ENCODE peak calls at places on chromosomes 1 and 21, in eight cellular contexts. J is naive thymus-derived CD8-positive, alpha-beta T cell; V is T47D; F is HCEC 1CT; G is GM20000; M is NT2/D1; Q is stimulated activated effector memory CD8-positive, alpha-beta T cell treated with anti-CD3 and anti-CD28 coated beads, Interleukin-12 subunit alpha, Interleukin-12 subunit beta, amount 100 ng/mL, for 72 hours; W is SJSA1. A is an unnamed sample.
A peak's percentile ranks its signal among the peaks of the same experiment; 100 is the strongest.

GRCh38 chr1:157916895-157917294 is 75.3 kb upstream of the CD5L start:
- DNase-seq in J (no peak), V (no peak), F (no peak), G (no peak), M (no peak), Q (no peak), W (no peak), A (no peak)

GRCh38 chr21:38839683-38840286 is 34.1 kb downstream of the ETS2 start:
- DNase-seq in J (no peak), V (no peak), F (peak; percentile 99), G (no peak), M (no peak), Q (no peak), W (peak; percentile 87), A (no peak)

GRCh38 chr1:175749075-175749474 is 5.7 kb upstream of the TNR start:
- DNase-seq in J (no peak), V (no peak), F (no peak), G (no peak), M (no peak), Q (no peak), W (no peak), A (no peak)

GRCh38 chr1:7679873-7680790 is 91.0 kb upstream of the VAMP3 start:
- DNase-seq in J (peak; percentile 18), V (peak; percentile 15), F (no peak), G (peak; percentile 70), M (no peak), Q (peak; percentile 57), W (no peak), A (no peak)

GRCh38 chr1:220691039-220691684 is 999 bp downstream of the C1orf115 start:
- DNase-seq in J (no peak), V (no peak), F (no peak), G (no peak), M (no peak), Q (no peak), W (no peak), A (no peak)

GRCh38 chr1:16172964-16173446 is 17.1 kb upstream of the EPHA2 start:
- DNase-seq in J (no peak), V (no peak), F (no peak), G (no peak), M (no peak), Q (no peak), W (no peak), A (no peak)

GRCh38 chr1:232902766-232903357 is 47.5 kb upstream of the NTPCR start:
- DNase-seq in J (no peak), V (no peak), F (no peak), G (no peak), M (no peak), Q (no peak), W (no peak), A (no peak)

GRCh38 chr1:11725616-11726015 is 10.3 kb upstream of the AGTRAP start:
- DNase-seq in J (no peak), V (no peak), F (no peak), G (no peak), M (no peak), Q (no peak), W (no peak), A (no peak)

GRCh38 chr1:182615468-182616129 is 11.4 kb upstream of the RGS16 start:
- DNase-seq in J (no peak), V (no peak), F (no peak), G (no peak), M (no peak), Q (peak; percentile 81), W (no peak), A (no peak)

GRCh38 chr1:152884966-152885624 is 7.0 kb downstream of the SMCP start:
- DNase-seq in J (no peak), V (no peak), F (no peak), G (no peak), M (no peak), Q (no peak), W (no peak), A (no peak)

GRCh38 chr21:29017639-29018237 is 1.4 kb downstream of the RWDD2B start:
- DNase-seq in J (no peak), V (no peak), F (no peak), G (peak; percentile 31), M (no peak), Q (no peak), W (no peak), A (no peak)

GRCh38 chr1:118304722-118305344 is 119.8 kb upstream of the SPAG17 start:
- DNase-seq in J (no peak), V (peak; percentile 32), F (no peak), G (no peak), M (no peak), Q (no peak), W (no peak), A (no peak)

GRCh38 chr1:170483041-170483440 is 48.9 kb upstream of the GORAB start:
- DNase-seq in J (no peak), V (no peak), F (peak; percentile 13), G (no peak), M (no peak), Q (no peak), W (no peak), A (no peak)

GRCh38 chr1:116110507-116111195 is 548 bp upstream of the MAB21L3 start:
- DNase-seq in J (no peak), V (no peak), F (no peak), G (peak; percentile 60), M (no peak), Q (peak; percentile 3), W (no peak), A (no peak)

GRCh38 chr1:168485048-168485447 is 58.7 kb downstream of the XCL2 start:
- DNase-seq in J (no peak), V (no peak), F (no peak), G (no peak), M (no peak), Q (no peak), W (no peak), A (no peak)

GRCh38 chr21:28230559-28230958 is 762.1 kb downstream of the LTN1 start:
- DNase-seq in J (no peak), V (no peak), F (peak; percentile 56), G (no peak), M (no peak), Q (no peak), W (no peak), A (no peak)

GRCh38 chr1:153393926-153394325 is 3.1 kb upstream of the S100A8 start:
- DNase-seq in J (no peak), V (no peak), F (no peak), G (no peak), M (no peak), Q (no peak), W (peak; percentile 35), A (no peak)

GRCh38 chr21:35025206-35026152 is 23.6 kb downstream of the RUNX1 start:
- DNase-seq in J (no peak), V (no peak), F (no peak), G (no peak), M (no peak), Q (no peak), W (no peak), A (no peak)

GRCh38 chr1:209751627-209752231 is 4.1 kb upstream of the TRAF3IP3 start:
- DNase-seq in J (no peak), V (no peak), F (no peak), G (peak; percentile 60), M (no peak), Q (peak; percentile 83), W (no peak), A (no peak)

GRCh38 chr1:163275222-163275621 is 46.5 kb upstream of the NUF2 start:
- DNase-seq in J (no peak), V (no peak), F (peak; percentile 10), G (no peak), M (no peak), Q (no peak), W (no peak), A (no peak)

GRCh38 chr1:243253927-243254232 is 1.2 kb downstream of the CEP170 start:
- DNase-seq in J (no peak), V (no peak), F (no peak), G (no peak), M (no peak), Q (no peak), W (no peak), A (no peak)

GRCh38 chr1:226406401-226406881 is 1.5 kb downstream of the PARP1 start:
- DNase-seq in J (no peak), V (peak; percentile 40), F (peak; percentile 42), G (no peak), M (no peak), Q (no peak), W (no peak), A (no peak)

GRCh38 chr1:151352001-151352718 is 5.1 kb upstream of the RFX5 start:
- DNase-seq in J (no peak), V (peak; percentile 73), F (no peak), G (no peak), M (no peak), Q (no peak), W (no peak), A (no peak)

GRCh38 chr1:117060441-117061317 is 553 bp downstream of the TTF2 start:
- DNase-seq in J (peak; percentile 14), V (peak; percentile 79), F (peak; percentile 10), G (peak; percentile 40), M (peak; percentile 23), Q (no peak), W (peak; percentile 42), A (peak; percentile 14)

GRCh38 chr1:225424562-225425210 is 3.2 kb downstream of the LBR start:
- DNase-seq in J (no peak), V (no peak), F (peak; percentile 64), G (no peak), M (no peak), Q (no peak), W (peak; percentile 69), A (no peak)

GRCh38 chr21:34061983-34062382 is 11.4 kb upstream of the MRPS6 start:
- DNase-seq in J (no peak), V (peak; percentile 64), F (no peak), G (no peak), M (no peak), Q (no peak), W (no peak), A (no peak)

GRCh38 chr1:156945881-156946661 is 25.6 kb downstream of the LRRC71 start:
- DNase-seq in J (no peak), V (peak; percentile 38), F (no peak), G (no peak), M (no peak), Q (no peak), W (no peak), A (no peak)

GRCh38 chr1:160576430-160576829 is 2.9 kb downstream of the CD84 start:
- DNase-seq in J (no peak), V (no peak), F (no peak), G (no peak), M (no peak), Q (no peak), W (no peak), A (no peak)

GRCh38 chr1:62401034-62401433 is 35.8 kb upstream of the USP1 start:
- DNase-seq in J (no peak), V (no peak), F (no peak), G (no peak), M (peak; percentile 60), Q (no peak), W (no peak), A (no peak)

GRCh38 chr21:35428489-35428888 is 379.4 kb upstream of the RUNX1 start:
- DNase-seq in J (peak; percentile 54), V (no peak), F (no peak), G (no peak), M (no peak), Q (no peak), W (no peak), A (no peak)

A was measured in memory B cell.